ENCODE peak calls at places on chromosome 4, in five cellular contexts. K is breast epithelium; X is psoas muscle; S is brain microvascular endothelial cell; V is activated CD8-positive, alpha-beta T cell treated with anti-CD3 and anti-CD28 coated beads for 36 hours. I is an unnamed sample.

GRCh38 chr4:118264096-118264495 is 88.7 kb downstream of the PRSS12 start:
- DNase-seq in K (no peak), X (no peak), S (no peak), V (no peak), I (no peak)

GRCh38 chr4:169485084-169485483 is 127.3 kb downstream of the NEK1 start:
- DNase-seq in K (no peak), X (no peak), S (no peak), V (no peak), I (no peak)

GRCh38 chr4:188015025-188015778 is 19.6 kb downstream of the ZFP42 start:
- DNase-seq in K (no peak), X (no peak), S (no peak), V (no peak), I (no peak)

GRCh38 chr4:181684310-181684709 is 558.9 kb upstream of the TENM3 start:
- DNase-seq in K (no peak), X (no peak), S (peak), V (no peak), I (no peak)

GRCh38 chr4:38804654-38805295 is at the start of gene TLR1:
- DNase-seq in K (no peak), X (no peak), S (peak), V (no peak), I (no peak)

GRCh38 chr4:86302242-86302641 is 57.6 kb downstream of the MAPK10 start:
- DNase-seq in K (no peak), X (no peak), S (no peak), V (no peak), I (no peak)

GRCh38 chr4:27397886-27398285 is 537.2 kb downstream of the STIM2 start:
- DNase-seq in K (no peak), X (no peak), S (no peak), V (no peak), I (no peak)

GRCh38 chr4:73053974-73054480 is 15.5 kb downstream of the COX18 start:
- DNase-seq in K (no peak), X (no peak), S (peak), V (no peak), I (no peak)

GRCh38 chr4:3302164-3302785 is 9.5 kb downstream of the RGS12 start:
- DNase-seq in K (peak), X (no peak), S (no peak), V (peak), I (no peak)

GRCh38 chr4:170979736-170980135 is 833.5 kb upstream of the GALNTL6 start:
- DNase-seq in K (no peak), X (no peak), S (peak), V (no peak), I (no peak)

GRCh38 chr4:41069268-41069667 is 145.1 kb downstream of the APBB2 start:
- DNase-seq in K (no peak), X (no peak), S (no peak), V (no peak), I (no peak)

GRCh38 chr4:168496834-168497233 is at the start of gene PALLD:
- DNase-seq in K (no peak), X (peak), S (peak), V (no peak), I (no peak)

GRCh38 chr4:13892739-13893105 is 265.2 kb upstream of the BOD1L1 start:
- DNase-seq in K (no peak), X (no peak), S (peak), V (no peak), I (no peak)

GRCh38 chr4:153275380-153276276 is 68.9 kb upstream of the MND1 start:
- DNase-seq in K (no peak), X (no peak), S (no peak), V (no peak), I (no peak)

GRCh38 chr4:149522031-149522430 is 293.6 kb downstream of the IQCM start:
- DNase-seq in K (no peak), X (no peak), S (no peak), V (no peak), I (no peak)

GRCh38 chr4:139582044-139582443 is 26.0 kb upstream of the SETD7 start:
- DNase-seq in K (no peak), X (no peak), S (no peak), V (no peak), I (no peak)
- TF ChIP-seq CTCF in K (no peak), X (no peak), S (peak), V (no peak), I (no peak)

DNA sequence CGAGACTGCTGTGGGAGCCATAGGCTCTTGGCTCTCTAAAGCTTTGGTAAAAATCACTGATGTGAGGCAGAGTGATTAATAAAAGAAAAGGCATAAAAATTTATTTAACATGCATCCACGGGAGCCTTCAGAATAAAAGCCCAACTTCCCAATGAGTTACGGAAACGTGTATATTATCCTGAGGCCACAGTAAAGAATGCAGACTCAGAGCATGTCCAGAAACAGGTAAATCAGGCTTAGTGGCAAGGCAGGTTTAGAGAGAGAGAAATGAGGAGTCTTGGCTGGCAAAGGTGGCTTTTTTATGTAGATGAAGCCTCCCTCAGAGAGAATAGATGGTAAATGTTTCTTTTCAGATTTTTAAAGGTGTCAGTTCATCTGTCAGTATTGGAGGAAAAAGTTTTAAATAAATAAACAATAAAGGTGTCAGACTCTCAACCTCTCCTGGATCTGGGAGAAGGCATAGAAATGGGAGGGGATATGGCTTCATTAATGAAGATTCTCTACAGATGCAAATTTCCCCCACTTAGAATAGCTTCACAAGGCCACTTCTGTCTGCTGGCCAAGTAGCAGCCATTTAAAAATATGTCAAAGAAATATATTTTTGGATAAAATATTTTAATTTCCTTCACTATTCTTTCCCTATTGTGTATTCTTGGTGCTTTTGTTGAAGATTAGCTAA is 24.0 kb downstream of the C4orf51 start:
- DNase-seq in K (no peak), X (no peak), S (no peak), V (no peak), I (no peak)
- TF ChIP-seq CTCF in K (no peak), X (no peak), S (no peak), V (no peak), I (no peak)

GRCh38 chr4:70839537-70840093 is at the start of gene GRSF1:
- DNase-seq in K (peak), X (peak), S (peak), V (peak), I (peak)
- TF ChIP-seq CTCF in K (no peak), X (peak), S (no peak), V (no peak), I (peak)

DNA sequence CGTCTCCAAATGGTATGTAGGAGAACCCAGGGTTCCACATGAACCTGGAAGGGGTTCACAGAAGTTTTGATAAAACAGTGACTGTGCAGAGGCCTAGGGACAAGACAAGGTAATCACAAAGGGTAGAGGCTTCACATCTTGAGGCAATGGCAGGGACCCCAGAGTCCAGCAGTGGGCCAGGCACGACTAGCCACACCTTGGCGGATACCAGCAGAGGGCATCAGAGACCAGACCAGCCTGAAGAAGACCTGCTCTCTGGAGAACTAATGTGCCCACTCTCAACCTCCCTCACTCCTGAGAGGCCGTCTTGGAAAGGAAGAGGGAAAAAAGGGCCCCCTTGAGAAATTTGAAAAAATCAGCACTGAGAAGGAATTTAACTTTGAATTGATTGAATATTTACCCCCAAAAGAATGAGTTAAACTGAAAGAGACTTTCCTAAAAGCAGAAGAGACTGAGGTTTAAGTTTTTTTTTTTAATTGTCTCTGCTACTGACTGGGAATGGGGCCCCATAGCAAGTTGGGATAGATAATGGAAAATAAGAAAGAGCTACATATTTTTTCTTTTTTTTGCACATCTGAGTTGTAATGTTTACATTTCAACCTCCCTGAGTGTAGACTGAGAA is 243.8 kb upstream of the JADE1 start:
- DNase-seq in K (no peak), X (peak), S (no peak), V (peak), I (no peak)
- TF ChIP-seq CTCF in K (no peak), X (peak), S (peak), V (peak), I (peak)

GRCh38 chr4:137531121-137531520 is 1.2 kb downstream of the PCDH18 start:
- DNase-seq in K (no peak), X (no peak), S (peak), V (no peak), I (no peak)
- TF ChIP-seq CTCF in K (peak), X (no peak), S (peak), V (no peak), I (no peak)

DNA sequence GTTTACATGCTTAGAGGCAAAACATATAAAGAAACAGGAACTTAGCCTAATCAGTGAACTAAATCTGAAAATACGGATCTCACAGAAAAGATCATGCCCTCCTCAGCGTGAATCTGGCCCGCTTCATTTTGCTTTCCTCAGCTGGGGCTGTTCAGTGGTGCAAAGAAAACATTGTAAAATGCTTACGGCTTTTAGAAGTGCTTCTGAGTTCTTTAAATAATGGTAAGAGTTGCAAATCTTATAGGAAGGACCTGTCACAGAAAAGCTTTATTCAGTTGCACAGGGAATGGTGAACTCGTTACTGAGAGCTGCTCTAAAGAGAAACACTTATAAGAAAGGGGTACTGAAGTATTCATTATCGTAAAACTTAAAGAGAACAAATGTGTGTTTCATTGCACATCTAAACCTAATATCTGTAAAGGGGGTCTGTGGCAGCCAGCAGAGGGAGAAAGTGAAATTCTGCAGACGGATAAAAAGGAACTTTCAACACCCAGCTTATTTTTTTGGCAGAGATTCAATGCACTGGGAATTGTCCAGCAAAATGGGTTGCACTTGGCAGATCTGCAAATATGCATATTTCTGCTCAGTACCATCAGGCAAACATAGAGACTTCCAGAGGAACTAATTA is 139.2 kb upstream of the ANK2 start:
- DNase-seq in K (no peak), X (no peak), S (peak), V (no peak), I (no peak)
- TF ChIP-seq CTCF in K (no peak), X (peak), S (peak), V (no peak), I (peak)

GRCh38 chr4:183506389-183506735 is 1.5 kb downstream of the ING2 start:
- DNase-seq in K (no peak), X (no peak), S (no peak), V (no peak), I (no peak)

GRCh38 chr4:183504064-183504929 is 561 bp upstream of the ING2 start:
- DNase-seq in K (peak), X (peak), S (peak), V (peak), I (peak)

GRCh38 chr4:183504930-183505555 is at the start of gene ING2:
- DNase-seq in K (no peak), X (peak), S (peak), V (no peak), I (no peak)

GRCh38 chr4:183507928-183508327 is 3.1 kb downstream of the ING2 start:
- DNase-seq in K (no peak), X (no peak), S (no peak), V (no peak), I (no peak)

GRCh38 chr4:183505556-183506388 is 914 bp downstream of the ING2 start:
- DNase-seq in K (peak), X (peak), S (peak), V (peak), I (peak)
- TF ChIP-seq CTCF in K (no peak), X (no peak), S (no peak), V (no peak), I (peak)

GRCh38 chr4:123662827-123663226 is 266.2 kb downstream of the SPRY1 start:
- DNase-seq in K (no peak), X (no peak), S (no peak), V (no peak), I (no peak)

GRCh38 chr4:123659262-123659661 is 262.7 kb downstream of the SPRY1 start:
- DNase-seq in K (no peak), X (no peak), S (no peak), V (no peak), I (no peak)

GRCh38 chr4:123661080-123661737 is 264.6 kb downstream of the SPRY1 start:
- DNase-seq in K (no peak), X (no peak), S (no peak), V (no peak), I (no peak)

GRCh38 chr4:123659759-123660158 is 263.2 kb downstream of the SPRY1 start:
- DNase-seq in K (no peak), X (no peak), S (no peak), V (no peak), I (no peak)
- TF ChIP-seq CTCF in K (peak), X (peak), S (peak), V (no peak), I (no peak)

GRCh38 chr4:93865650-93866049 is 37.1 kb downstream of the ATOH1 start:
- DNase-seq in K (no peak), X (no peak), S (no peak), V (no peak), I (no peak)
- TF ChIP-seq CTCF in K (no peak), X (no peak), S (no peak), V (no peak), I (no peak)

DNA sequence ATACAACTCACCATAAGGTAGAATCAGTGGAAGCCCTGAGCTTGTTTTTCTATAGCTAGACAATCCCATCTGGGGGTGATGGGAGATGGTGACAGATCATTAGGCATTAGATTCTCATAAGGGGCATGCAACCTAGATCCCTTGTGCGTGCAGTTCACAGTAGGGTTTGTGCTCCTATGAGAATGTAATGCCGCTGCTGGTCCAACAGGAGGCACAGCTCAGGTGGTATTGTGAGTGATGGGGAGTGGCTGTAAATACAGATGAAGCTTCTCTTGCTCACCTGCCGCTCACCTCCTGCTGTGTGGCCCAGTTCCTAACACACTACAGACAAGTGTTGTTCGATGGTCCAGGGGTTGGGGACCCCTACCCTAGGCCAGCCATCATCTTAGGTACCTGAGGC is 5.9 kb upstream of the GATB start:
- DNase-seq in K (no peak), X (no peak), S (no peak), V (peak), I (no peak)
- TF ChIP-seq CTCF in K (no peak), X (no peak), S (peak), V (no peak), I (no peak)